ENCODE peak calls at places on chromosomes 2 and 18, in nine cellular contexts. C is tibial artery, M is progenitor cell of endocrine pancreas, K is K562, N is AG04450, Q is Calu3, R is GM06990, D is Peyer's patch, J is IMR-90. O is an unnamed sample.

GRCh38 chr2:167215595-167215994 is 327.3 kb downstream of the XIRP2 start:
- DNase-seq in C (no peak), M (no peak), K (no peak), N (no peak), Q (no peak), R (no peak), D (no peak), J (no peak), O (no peak)

GRCh38 chr18:68436485-68436884 is 278.4 kb downstream of the TMX3 start:
- DNase-seq in C (no peak), M (no peak), K (no peak), N (no peak), Q (no peak), R (no peak), D (no peak), J (peak), O (peak)

GRCh38 chr2:43798300-43798699 is 24.5 kb downstream of the DYNC2LI1 start:
- DNase-seq in C (no peak), M (no peak), K (peak), N (no peak), Q (no peak), R (no peak), D (no peak), J (no peak), O (no peak)

GRCh38 chr18:8882632-8883408 is 177.5 kb downstream of the MTCL1 start:
- DNase-seq in C (no peak), M (no peak), K (peak), N (no peak), Q (peak), R (no peak), D (no peak), J (no peak), O (no peak)

GRCh38 chr18:13558132-13558531 is 168.2 kb downstream of the FAM210A start:
- DNase-seq in C (no peak), M (no peak), K (peak), N (no peak), Q (peak), R (peak), D (peak), J (peak), O (peak)

GRCh38 chr2:151757861-151758260 is 23.6 kb upstream of the NEB start:
- DNase-seq in C (no peak), M (no peak), K (no peak), N (no peak), Q (no peak), R (no peak), D (no peak), J (no peak), O (no peak)

GRCh38 chr2:72815655-72816268 is 10.1 kb downstream of the EXOC6B start:
- DNase-seq in C (no peak), M (no peak), K (no peak), N (no peak), Q (no peak), R (no peak), D (no peak), J (peak), O (peak)

GRCh38 chr18:10330428-10330827 is 124.0 kb upstream of the APCDD1 start:
- DNase-seq in C (no peak), M (no peak), K (no peak), N (no peak), Q (no peak), R (no peak), D (no peak), J (no peak), O (no peak)

GRCh38 chr2:14420851-14421250 is 211.7 kb upstream of the LRATD1 start:
- DNase-seq in C (no peak), M (no peak), K (no peak), N (no peak), Q (no peak), R (peak), D (no peak), J (peak), O (no peak)

GRCh38 chr2:174198846-174199564 is 49.3 kb downstream of the OLA1 start:
- DNase-seq in C (no peak), M (no peak), K (no peak), N (no peak), Q (no peak), R (no peak), D (no peak), J (peak), O (no peak)

GRCh38 chr2:11891028-11891427 is 144.6 kb downstream of the LPIN1 start:
- DNase-seq in C (no peak), M (no peak), K (no peak), N (no peak), Q (no peak), R (no peak), D (no peak), J (no peak), O (no peak)

GRCh38 chr18:2494921-2495320 is 76.4 kb downstream of the METTL4 start:
- DNase-seq in C (no peak), M (no peak), K (no peak), N (no peak), Q (no peak), R (no peak), D (no peak), J (peak), O (no peak)

GRCh38 chr18:5196253-5197031 is 615 bp downstream of the AKAIN1 start:
- DNase-seq in C (no peak), M (no peak), K (no peak), N (no peak), Q (no peak), R (no peak), D (no peak), J (no peak), O (peak)

GRCh38 chr18:7272268-7273049 is 41.6 kb downstream of the LRRC30 start:
- DNase-seq in C (peak), M (peak), K (peak), N (peak), Q (peak), R (no peak), D (no peak), J (peak), O (peak)

GRCh38 chr2:127090281-127091128 is 16.4 kb downstream of the BIN1 start:
- DNase-seq in C (no peak), M (no peak), K (no peak), N (no peak), Q (no peak), R (no peak), D (no peak), J (no peak), O (no peak)

GRCh38 chr2:64455545-64455944 is 1.6 kb downstream of the LGALSL start:
- DNase-seq in C (no peak), M (no peak), K (no peak), N (no peak), Q (no peak), R (no peak), D (no peak), J (no peak), O (no peak)

GRCh38 chr18:22604390-22604985 is 186.8 kb upstream of the CTAGE1 start:
- DNase-seq in C (peak), M (no peak), K (no peak), N (no peak), Q (no peak), R (no peak), D (no peak), J (peak), O (no peak)

GRCh38 chr18:74963820-74964446 is 245.0 kb downstream of the PTGR3 start:
- DNase-seq in C (no peak), M (no peak), K (peak), N (no peak), Q (peak), R (no peak), D (no peak), J (peak), O (peak)

GRCh38 chr2:196821195-196821594 is 12.0 kb upstream of the C2orf66 start:
- DNase-seq in C (no peak), M (no peak), K (no peak), N (peak), Q (no peak), R (no peak), D (no peak), J (peak), O (no peak)

GRCh38 chr2:88671786-88672427 is 19.6 kb upstream of the RPIA start:
- DNase-seq in C (no peak), M (no peak), K (peak), N (no peak), Q (peak), R (peak), D (no peak), J (peak), O (peak)

DNA sequence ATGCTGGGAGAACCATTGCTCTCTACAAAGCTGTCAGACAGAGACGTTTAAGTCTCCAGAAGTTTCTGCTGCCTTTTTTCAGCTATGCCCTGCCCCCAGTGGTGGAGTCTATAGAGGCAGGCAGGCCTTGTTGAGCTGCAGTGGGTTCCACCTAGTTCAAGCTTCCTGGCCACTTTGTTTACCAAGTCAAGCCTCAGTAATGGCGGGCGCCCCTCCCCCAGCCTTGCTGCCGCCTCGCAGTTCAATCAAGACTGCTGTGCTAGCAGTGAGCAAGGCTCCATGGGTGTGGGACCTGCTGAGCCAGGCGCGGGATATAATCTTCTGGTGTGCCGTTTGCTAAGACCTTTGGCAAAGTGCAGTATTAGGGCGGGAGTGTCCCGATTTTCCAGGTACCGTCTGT is 52.7 kb upstream of the SCYGR2 start:
- DNase-seq in C (no peak), M (no peak), K (no peak), N (no peak), Q (peak), R (peak), D (no peak), J (no peak), O (peak)
- TF ChIP-seq CTCF in C (no peak), M (no peak), K (peak), N (peak), Q (no peak), R (peak), D (no peak), J (no peak), O (no peak)

GRCh38 chr2:210363261-210363660 is 48.3 kb upstream of the MYL1 start:
- DNase-seq in C (no peak), M (no peak), K (no peak), N (no peak), Q (no peak), R (no peak), D (no peak), J (no peak), O (no peak)
- TF ChIP-seq CTCF in C (no peak), M (peak), K (no peak), N (peak), Q (peak), R (peak), D (no peak), J (no peak), O (no peak)

GRCh38 chr2:86069091-86069685 is 36.5 kb downstream of the POLR1A start:
- DNase-seq in C (no peak), M (no peak), K (no peak), N (no peak), Q (no peak), R (no peak), D (peak), J (no peak), O (no peak)
- TF ChIP-seq CTCF in C (no peak), M (no peak), K (no peak), N (no peak), Q (no peak), R (no peak), D (no peak), J (no peak), O (no peak)

GRCh38 chr2:143078106-143078505 is 51.1 kb upstream of the ARHGAP15 start:
- DNase-seq in C (no peak), M (no peak), K (no peak), N (no peak), Q (no peak), R (no peak), D (no peak), J (no peak), O (no peak)
- TF ChIP-seq CTCF in C (no peak), M (no peak), K (no peak), N (no peak), Q (no peak), R (no peak), D (no peak), J (no peak), O (no peak)

DNA sequence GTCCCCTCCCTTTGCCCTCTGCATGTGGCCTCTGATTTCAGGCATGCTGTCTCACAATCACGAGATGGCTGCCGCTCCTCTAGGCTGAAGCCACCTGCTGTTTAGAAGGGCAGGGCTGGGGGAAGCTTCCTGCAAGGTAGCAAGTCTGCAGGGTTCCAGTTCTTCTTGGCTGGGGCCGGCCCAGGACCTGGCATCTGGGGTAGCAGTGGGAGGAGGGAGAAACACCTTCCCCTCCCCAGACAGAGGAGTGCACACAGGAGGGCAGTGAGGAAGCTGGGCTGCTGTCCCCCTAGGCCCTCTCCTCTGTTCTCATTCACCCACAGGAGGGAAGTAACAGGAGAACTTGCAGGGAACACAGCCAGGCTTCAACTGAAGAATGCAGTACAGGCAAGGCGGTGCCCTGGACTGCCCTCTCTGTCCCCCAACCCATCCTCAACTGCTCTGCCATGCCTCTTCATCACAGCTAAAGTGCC is 345.9 kb upstream of the HS6ST1 start:
- DNase-seq in C (no peak), M (no peak), K (no peak), N (no peak), Q (no peak), R (no peak), D (no peak), J (no peak), O (no peak)
- TF ChIP-seq CTCF in C (no peak), M (no peak), K (no peak), N (no peak), Q (no peak), R (no peak), D (no peak), J (no peak), O (no peak)

GRCh38 chr2:68871159-68871764 is at the start of gene BMP10:
- DNase-seq in C (no peak), M (no peak), K (no peak), N (no peak), Q (no peak), R (no peak), D (no peak), J (no peak), O (no peak)
- TF ChIP-seq CTCF in C (no peak), M (no peak), K (no peak), N (no peak), Q (no peak), R (no peak), D (no peak), J (no peak), O (no peak)

GRCh38 chr2:231928901-231929725 is 2.9 kb upstream of the NPPC start:
- DNase-seq in C (peak), M (no peak), K (no peak), N (no peak), Q (no peak), R (no peak), D (no peak), J (no peak), O (no peak)

GRCh38 chr2:231927566-231927890 is 1.3 kb upstream of the NPPC start:
- DNase-seq in C (peak), M (no peak), K (no peak), N (no peak), Q (no peak), R (no peak), D (no peak), J (no peak), O (no peak)

GRCh38 chr2:231929961-231930600 is 3.9 kb upstream of the NPPC start:
- DNase-seq in C (peak), M (no peak), K (peak), N (no peak), Q (peak), R (peak), D (no peak), J (peak), O (no peak)

GRCh38 chr2:231926761-231927565 is 767 bp upstream of the NPPC start:
- DNase-seq in C (peak), M (no peak), K (no peak), N (no peak), Q (peak), R (no peak), D (no peak), J (peak), O (no peak)

GRCh38 chr2:231928481-231928880 is 2.3 kb upstream of the NPPC start:
- DNase-seq in C (peak), M (no peak), K (no peak), N (no peak), Q (peak), R (no peak), D (no peak), J (no peak), O (peak)
- TF ChIP-seq CTCF in C (no peak), M (peak), K (peak), N (peak), Q (no peak), R (no peak), D (no peak), J (peak), O (no peak)

GRCh38 chr2:50401772-50402653 is 629.9 kb downstream of the NRXN1 start:
- DNase-seq in C (no peak), M (peak), K (peak), N (peak), Q (peak), R (no peak), D (no peak), J (peak), O (peak)
- TF ChIP-seq CTCF in C (peak), M (peak), K (peak), N (peak), Q (peak), R (peak), D (peak), J (peak), O (peak)

GRCh38 chr2:117738991-117739839 is 75.3 kb upstream of the DDX18 start:
- DNase-seq in C (no peak), M (no peak), K (no peak), N (no peak), Q (no peak), R (no peak), D (no peak), J (no peak), O (no peak)

DNA sequence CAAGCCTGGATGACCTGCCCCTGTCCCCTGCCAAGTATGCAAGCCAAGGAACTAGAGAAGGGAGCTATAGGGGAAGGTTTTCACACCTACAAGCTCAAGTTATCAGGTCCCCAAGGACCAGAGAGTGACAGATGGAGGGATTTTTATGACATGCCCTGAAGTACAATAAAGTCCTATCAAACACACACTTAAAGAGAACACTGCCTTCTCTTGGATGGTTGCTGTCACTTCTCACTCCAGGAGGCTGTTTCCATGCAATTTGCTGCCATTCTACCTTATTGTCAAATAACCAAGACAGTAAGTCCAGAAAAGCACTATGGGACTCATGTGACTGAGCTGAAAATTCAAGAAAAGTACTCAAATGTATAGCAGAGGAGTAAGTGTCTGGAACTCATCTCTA is 76.6 kb upstream of the DDX18 start:
- DNase-seq in C (no peak), M (no peak), K (no peak), N (no peak), Q (no peak), R (no peak), D (no peak), J (no peak), O (no peak)
- TF ChIP-seq CTCF in C (no peak), M (no peak), K (no peak), N (no peak), Q (no peak), R (no peak), D (no peak), J (no peak), O (no peak)

GRCh38 chr2:187497140-187497539 is 49.1 kb upstream of the CALCRL start:
- DNase-seq in C (no peak), M (no peak), K (no peak), N (no peak), Q (no peak), R (no peak), D (no peak), J (no peak), O (no peak)

GRCh38 chr2:187499941-187500532 is 52.0 kb upstream of the CALCRL start:
- DNase-seq in C (no peak), M (peak), K (peak), N (peak), Q (peak), R (no peak), D (no peak), J (peak), O (peak)

GRCh38 chr2:187497858-187498463 is 49.9 kb upstream of the CALCRL start:
- DNase-seq in C (no peak), M (no peak), K (no peak), N (no peak), Q (no peak), R (no peak), D (no peak), J (no peak), O (no peak)

GRCh38 chr2:187502467-187502866 is 51.8 kb downstream of the TFPI start:
- DNase-seq in C (no peak), M (no peak), K (no peak), N (no peak), Q (no peak), R (no peak), D (no peak), J (no peak), O (no peak)

DNA sequence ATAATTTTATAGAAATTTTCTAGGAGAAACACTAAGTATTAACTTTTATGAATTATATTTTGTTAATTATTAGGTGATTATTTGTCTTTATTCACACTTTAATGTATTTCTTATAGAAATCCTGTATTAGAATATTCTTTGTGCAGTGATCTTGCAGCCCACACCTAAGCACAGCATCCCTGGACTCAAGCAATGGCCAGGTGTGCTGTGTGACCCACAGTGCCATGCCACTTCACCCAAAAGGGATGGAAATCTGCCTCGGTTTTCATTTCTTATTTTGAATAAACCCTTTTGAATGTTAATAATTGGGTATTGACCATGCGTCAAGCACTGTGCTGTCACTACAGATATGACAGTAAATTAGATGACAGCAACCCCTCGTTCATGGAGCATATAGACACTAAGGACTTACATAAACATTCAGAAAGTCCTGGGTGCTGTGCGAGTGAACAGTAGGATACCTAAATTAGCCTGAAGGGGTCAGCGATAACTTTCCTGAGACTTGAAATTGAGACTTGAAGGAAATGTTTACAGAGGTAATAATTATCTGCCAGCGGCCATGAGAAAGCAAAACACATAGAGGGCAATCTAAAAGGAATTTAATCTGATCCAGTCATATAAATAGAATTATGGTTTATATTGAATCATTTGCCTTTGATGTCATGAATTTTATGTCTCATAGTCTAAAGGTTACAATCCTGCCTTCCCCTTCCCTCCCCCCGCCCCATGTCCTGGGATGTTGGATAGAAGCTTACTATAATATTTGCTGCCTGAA is 52.7 kb upstream of the CALCRL start:
- DNase-seq in C (no peak), M (no peak), K (peak), N (peak), Q (peak), R (no peak), D (no peak), J (peak), O (no peak)
- TF ChIP-seq CTCF in C (no peak), M (peak), K (peak), N (peak), Q (peak), R (peak), D (peak), J (peak), O (no peak)